ENCODE peak calls at places on chromosomes 12 and 14, in five cellular contexts. J is ascending aorta, A is WTC11, V is nephron progenitor cell, P is upper lobe of right lung. Y is an unnamed sample.
A peak's percentile ranks its signal among the peaks of the same experiment; 100 is the strongest.

GRCh38 chr14:104395941-104396681 is 183.5 kb upstream of the C14orf180 start:
- DNase-seq in J (no peak), A (peak; percentile 14), V (no peak), P (no peak), Y (no peak)

GRCh38 chr14:104723651-104724406 is at the start of gene ADSS1:
- DNase-seq in J (no peak), A (peak; percentile 66), V (peak; percentile 79), P (peak; percentile 88), Y (peak; percentile 67)

GRCh38 chr12:20101046-20101445 is 267.3 kb upstream of the PDE3A start:
- DNase-seq in J (no peak), A (no peak), V (no peak), P (no peak), Y (no peak)

GRCh38 chr14:61864329-61864898 is 102.2 kb downstream of the SNAPC1 start:
- DNase-seq in J (no peak), A (peak; percentile 18), V (no peak), P (no peak), Y (no peak)

GRCh38 chr14:66069830-66070541 is 416.2 kb upstream of the CCDC196 start:
- DNase-seq in J (no peak), A (no peak), V (no peak), P (no peak), Y (no peak)

GRCh38 chr12:1917172-1918070 is 1.0 kb downstream of the CACNA2D4 start:
- DNase-seq in J (no peak), A (no peak), V (no peak), P (no peak), Y (no peak)

GRCh38 chr12:44875954-44876553 is at the start of gene NELL2:
- DNase-seq in J (no peak), A (peak; percentile 84), V (peak; percentile 74), P (peak; percentile 68), Y (peak; percentile 52)

GRCh38 chr12:92759634-92760268 is 57.0 kb downstream of the PLEKHG7 start:
- DNase-seq in J (no peak), A (no peak), V (no peak), P (no peak), Y (no peak)

GRCh38 chr14:45044638-45045037 is 39.3 kb upstream of the PRPF39 start:
- DNase-seq in J (no peak), A (no peak), V (no peak), P (no peak), Y (no peak)

GRCh38 chr12:674272-674781 is 11.1 kb upstream of the NINJ2 start:
- DNase-seq in J (no peak), A (no peak), V (no peak), P (no peak), Y (no peak)

GRCh38 chr12:73719223-73719622 is 818.4 kb upstream of the ATXN7L3B start:
- DNase-seq in J (no peak), A (no peak), V (no peak), P (no peak), Y (no peak)

GRCh38 chr14:69666698-69667211 is 55.4 kb downstream of the SUSD6 start:
- DNase-seq in J (no peak), A (no peak), V (no peak), P (no peak), Y (no peak)

GRCh38 chr12:71415336-71416231 is 24.0 kb upstream of the LGR5 start:
- DNase-seq in J (no peak), A (no peak), V (peak; percentile 36), P (no peak), Y (peak; percentile 43)

GRCh38 chr12:599756-600155 is 63.5 kb downstream of the NINJ2 start:
- DNase-seq in J (no peak), A (no peak), V (no peak), P (no peak), Y (no peak)

DNA sequence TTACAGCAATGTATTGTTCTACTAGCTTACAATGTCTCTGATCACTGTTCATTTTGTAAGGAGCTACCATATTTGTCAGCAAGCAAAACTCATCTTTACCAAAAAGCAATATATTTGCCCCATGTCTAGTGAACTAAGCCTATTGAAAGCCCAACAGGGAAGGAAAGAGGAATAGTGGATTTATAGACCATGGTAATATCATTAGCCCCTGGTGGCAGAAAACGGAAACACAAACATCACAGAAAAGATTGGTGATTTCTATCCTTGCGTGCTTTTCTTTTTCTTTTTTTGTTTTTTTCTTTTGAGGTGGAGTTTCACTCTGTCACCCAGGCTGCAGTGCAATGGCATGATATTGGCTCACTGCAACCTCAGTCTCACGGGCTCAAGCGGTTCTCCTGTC is 1562.4 kb upstream of the TMEM132C start:
- DNase-seq in J (no peak), A (no peak), V (no peak), P (no peak), Y (no peak)
- TF ChIP-seq CTCF in J (no peak), A (no peak), V (peak; percentile 44), P (no peak), Y (peak; percentile 41)

GRCh38 chr14:54642950-54643695 is 76.2 kb downstream of the SAMD4A start:
- DNase-seq in J (no peak), A (no peak), V (no peak), P (no peak), Y (no peak)
- TF ChIP-seq CTCF in J (no peak), A (no peak), V (no peak), P (peak; percentile 26), Y (no peak)

DNA sequence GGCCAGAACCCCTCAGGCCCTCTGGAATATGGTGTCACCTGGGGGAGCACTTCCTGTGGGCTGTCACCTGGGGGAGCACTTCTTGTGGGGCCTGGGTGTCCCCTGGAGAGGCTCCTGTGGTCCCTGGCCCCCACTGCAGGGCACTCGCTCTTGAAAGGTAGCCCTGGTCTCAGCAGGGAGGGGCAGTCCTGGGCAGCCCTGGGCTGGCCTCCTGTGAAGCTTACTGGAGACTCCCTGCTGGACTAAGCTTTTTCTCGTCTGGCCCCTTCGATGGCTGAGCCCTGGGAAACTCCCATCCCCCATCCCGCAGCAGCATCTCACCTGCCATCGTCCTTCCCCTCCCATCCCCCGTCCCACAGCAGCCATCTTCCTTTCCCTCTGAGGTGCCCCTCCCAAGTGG is 17.7 kb downstream of the FBRSL1 start:
- DNase-seq in J (no peak), A (no peak), V (no peak), P (no peak), Y (no peak)
- TF ChIP-seq CTCF in J (no peak), A (no peak), V (no peak), P (no peak), Y (no peak)

GRCh38 chr14:106518054-106518943 is 991.9 kb downstream of the TMEM121 start:
- DNase-seq in J (no peak), A (no peak), V (no peak), P (peak; percentile 77), Y (no peak)
- TF ChIP-seq CTCF in J (no peak), A (no peak), V (no peak), P (peak; percentile 33), Y (no peak)

GRCh38 chr12:65673732-65674131 is 150.6 kb upstream of the HMGA2 start:
- DNase-seq in J (no peak), A (no peak), V (no peak), P (no peak), Y (no peak)
- TF ChIP-seq CTCF in J (no peak), A (no peak), V (no peak), P (peak; percentile 10), Y (no peak)

GRCh38 chr12:26989873-26990272 is 24.3 kb downstream of the TM7SF3 start:
- DNase-seq in J (no peak), A (no peak), V (no peak), P (no peak), Y (no peak)

GRCh38 chr12:26991826-26992225 is 22.4 kb downstream of the TM7SF3 start:
- DNase-seq in J (no peak), A (no peak), V (no peak), P (no peak), Y (no peak)

GRCh38 chr12:26995706-26996105 is 18.5 kb downstream of the TM7SF3 start:
- DNase-seq in J (no peak), A (no peak), V (no peak), P (no peak), Y (no peak)

GRCh38 chr12:26988703-26989102 is 25.5 kb downstream of the TM7SF3 start:
- DNase-seq in J (no peak), A (no peak), V (no peak), P (no peak), Y (no peak)

DNA sequence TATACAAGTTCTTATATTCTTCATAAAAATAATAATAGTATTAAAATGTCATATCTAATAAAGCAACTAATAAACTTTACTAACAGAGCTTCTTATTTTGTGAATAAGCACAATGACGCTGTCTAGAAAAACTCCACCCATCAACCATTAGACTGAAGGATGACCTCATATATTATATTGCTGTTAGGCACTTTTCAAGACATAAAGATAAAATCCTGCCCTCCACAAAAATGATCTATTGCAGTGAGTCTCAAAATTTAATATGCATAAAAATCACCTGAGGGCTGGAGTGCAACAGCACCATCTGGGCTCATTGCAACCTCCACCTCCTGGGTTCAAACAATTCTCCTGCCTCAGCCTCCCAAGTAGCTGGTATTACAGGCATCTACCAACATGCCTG is 20.1 kb downstream of the TM7SF3 start:
- DNase-seq in J (no peak), A (no peak), V (no peak), P (no peak), Y (no peak)
- TF ChIP-seq CTCF in J (no peak), A (no peak), V (no peak), P (no peak), Y (no peak)

GRCh38 chr12:124130717-124131670 is 158.0 kb downstream of the ZNF664 start:
- DNase-seq in J (no peak), A (peak; percentile 53), V (no peak), P (no peak), Y (no peak)
- TF ChIP-seq CTCF in J (no peak), A (no peak), V (no peak), P (no peak), Y (no peak)

DNA sequence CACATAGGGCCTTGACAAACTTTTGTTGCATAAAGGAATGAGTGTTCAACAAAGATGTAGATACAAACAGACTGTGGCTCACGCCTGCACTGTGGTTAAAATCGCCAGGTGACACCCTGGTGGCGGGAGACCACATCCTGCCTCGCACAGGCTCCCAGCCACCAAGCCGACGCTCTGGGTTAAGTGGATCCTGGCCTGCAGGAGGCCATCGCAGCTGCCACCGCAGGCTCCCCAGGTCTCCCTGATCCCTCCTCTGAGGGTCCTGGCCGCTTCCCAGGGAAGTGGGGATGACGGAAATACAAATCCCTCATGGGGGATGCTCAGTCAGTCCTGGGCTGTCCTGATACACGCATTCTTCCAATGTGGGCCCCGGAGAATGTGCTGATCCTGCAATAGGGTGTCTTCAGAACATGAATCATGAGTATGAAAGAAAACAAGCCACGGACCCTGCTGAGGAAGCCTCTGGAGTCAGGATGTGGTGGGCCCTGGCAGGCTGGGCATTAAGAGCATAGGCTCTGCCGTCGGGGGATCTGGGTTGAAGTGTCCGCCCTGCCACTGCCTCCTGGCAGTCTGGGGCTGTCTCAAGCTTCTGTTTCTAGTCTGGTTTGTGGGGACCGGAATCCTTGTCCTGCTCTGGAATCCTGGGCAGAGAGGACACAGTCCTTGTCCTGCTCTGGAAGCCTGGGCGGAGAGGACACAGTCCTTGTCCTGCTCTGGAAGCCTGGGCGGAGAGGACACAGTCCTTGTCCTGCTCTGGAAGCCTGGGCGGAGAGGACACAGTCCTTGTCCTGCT is 53.5 kb upstream of the BEGAIN start:
- DNase-seq in J (no peak), A (no peak), V (no peak), P (no peak), Y (no peak)
- TF ChIP-seq CTCF in J (no peak), A (no peak), V (no peak), P (no peak), Y (no peak)